ENCODE peak calls at places on chromosomes 2 and 18, in six cellular contexts. A, K, J, P, G and T are unnamed samples.

GRCh38 chr18:46250084-46250811 is 146.1 kb downstream of the HAUS1 start:
- DNase-seq in A (no peak), K (peak), J (no peak), P (peak), G (peak), T (no peak)

GRCh38 chr2:1509271-1509995 is 96.2 kb downstream of the TPO start:
- DNase-seq in A (no peak), K (no peak), J (no peak), P (no peak), G (no peak), T (no peak)

GRCh38 chr2:25326326-25327013 is 15.3 kb downstream of the DNMT3A start:
- DNase-seq in A (no peak), K (no peak), J (no peak), P (no peak), G (no peak), T (no peak)

GRCh38 chr2:232723027-232723426 is 25.9 kb downstream of the GIGYF2 start:
- DNase-seq in A (no peak), K (no peak), J (no peak), P (no peak), G (no peak), T (no peak)

GRCh38 chr2:160337728-160338127 is 137.7 kb upstream of the ITGB6 start:
- DNase-seq in A (no peak), K (no peak), J (no peak), P (no peak), G (no peak), T (no peak)

GRCh38 chr2:3432067-3432466 is 52.6 kb downstream of the TRAPPC12 start:
- DNase-seq in A (no peak), K (no peak), J (no peak), P (no peak), G (no peak), T (no peak)

GRCh38 chr2:212520340-212520739 is 18.3 kb downstream of the ERBB4 start:
- DNase-seq in A (peak), K (peak), J (peak), P (peak), G (peak), T (no peak)

GRCh38 chr18:35807942-35808341 is 164.5 kb upstream of the RMP24 start:
- DNase-seq in A (no peak), K (no peak), J (no peak), P (no peak), G (no peak), T (no peak)

GRCh38 chr2:5132281-5132680 is 559.9 kb upstream of the SOX11 start:
- DNase-seq in A (no peak), K (no peak), J (no peak), P (no peak), G (no peak), T (no peak)

GRCh38 chr2:15316370-15316814 is 244.7 kb downstream of the NBAS start:
- DNase-seq in A (no peak), K (no peak), J (no peak), P (no peak), G (no peak), T (no peak)

GRCh38 chr2:46412010-46412409 is 67.4 kb upstream of the TMEM247 start:
- DNase-seq in A (no peak), K (no peak), J (no peak), P (no peak), G (no peak), T (no peak)

GRCh38 chr2:239193925-239194687 is 206.7 kb downstream of the HDAC4 start:
- DNase-seq in A (no peak), K (no peak), J (no peak), P (peak), G (peak), T (no peak)

GRCh38 chr2:181682795-181683517 is 2.6 kb upstream of the NEUROD1 start:
- DNase-seq in A (no peak), K (no peak), J (no peak), P (no peak), G (no peak), T (no peak)

GRCh38 chr18:68848242-68848641 is 50.4 kb downstream of the CCDC102B start:
- DNase-seq in A (no peak), K (no peak), J (no peak), P (no peak), G (no peak), T (no peak)

GRCh38 chr18:61502472-61502871 is 169.2 kb downstream of the CDH20 start:
- DNase-seq in A (peak), K (peak), J (peak), P (peak), G (peak), T (no peak)

GRCh38 chr2:70718736-70719135 is 49.3 kb downstream of the ADD2 start:
- DNase-seq in A (no peak), K (no peak), J (no peak), P (no peak), G (no peak), T (no peak)

GRCh38 chr2:14903709-14904374 is 271.3 kb downstream of the LRATD1 start:
- DNase-seq in A (peak), K (peak), J (peak), P (no peak), G (no peak), T (no peak)